ENCODE peak calls at places on chromosomes 3 and 15, in nine cellular contexts. K, C, I, L, P, V, A, F and M are unnamed samples.

GRCh38 chr15:58447244-58448010 is 15.6 kb downstream of the LIPC start:
- DNase-seq in K (peak; percentile 65), C (no peak), I (no peak), L (no peak), P (no peak), V (no peak), A (peak; percentile 30), F (no peak), M (no peak)

GRCh38 chr15:36507458-36507857 is 72.0 kb upstream of the CDIN1 start:
- DNase-seq in K (no peak), C (no peak), I (no peak), L (no peak), P (no peak), V (no peak), A (no peak), F (no peak), M (no peak)

GRCh38 chr3:155791190-155791589 is 14.9 kb downstream of the C3orf33 start:
- DNase-seq in K (no peak), C (no peak), I (no peak), L (no peak), P (no peak), V (peak; percentile 67), A (peak; percentile 10), F (no peak), M (no peak)

GRCh38 chr15:66936115-66936863 is 129.1 kb upstream of the SMAD3 start:
- DNase-seq in K (peak; percentile 81), C (peak; percentile 67), I (no peak), L (no peak), P (no peak), V (no peak), A (no peak), F (peak; percentile 15), M (no peak)

GRCh38 chr3:51950899-51951298 is 4.3 kb upstream of the GPR62 start:
- DNase-seq in K (no peak), C (no peak), I (no peak), L (no peak), P (no peak), V (no peak), A (no peak), F (no peak), M (no peak)

GRCh38 chr3:59131016-59131771 is 81.4 kb upstream of the CFAP20DC start:
- DNase-seq in K (no peak), C (no peak), I (no peak), L (no peak), P (no peak), V (no peak), A (no peak), F (no peak), M (no peak)

GRCh38 chr3:103513003-103513402 is 1078.2 kb downstream of the ZPLD1 start:
- DNase-seq in K (no peak), C (no peak), I (no peak), L (no peak), P (no peak), V (no peak), A (no peak), F (no peak), M (no peak)

GRCh38 chr3:118628704-118629341 is 405.8 kb downstream of the IGSF11 start:
- DNase-seq in K (peak; percentile 6), C (peak; percentile 19), I (no peak), L (peak; percentile 65), P (peak; percentile 29), V (peak; percentile 79), A (peak; percentile 84), F (peak; percentile 55), M (peak; percentile 78)

GRCh38 chr3:194058189-194058571 is 77.8 kb upstream of the HES1 start:
- DNase-seq in K (no peak), C (peak; percentile 63), I (no peak), L (no peak), P (peak; percentile 70), V (no peak), A (peak; percentile 55), F (peak; percentile 60), M (peak; percentile 67)

GRCh38 chr15:62788224-62788623 is 254.3 kb upstream of the TPM1 start:
- DNase-seq in K (no peak), C (no peak), I (no peak), L (no peak), P (no peak), V (no peak), A (no peak), F (no peak), M (no peak)

GRCh38 chr3:125119752-125120369 is 64.1 kb upstream of the HEG1 start:
- DNase-seq in K (no peak), C (no peak), I (no peak), L (no peak), P (peak; percentile 71), V (no peak), A (peak; percentile 84), F (no peak), M (no peak)

GRCh38 chr3:61537366-61537765 is 24.0 kb upstream of the PTPRG start:
- DNase-seq in K (no peak), C (no peak), I (no peak), L (no peak), P (no peak), V (no peak), A (no peak), F (no peak), M (no peak)

GRCh38 chr3:159763466-159764210 is 225.0 kb upstream of the IL12A start:
- DNase-seq in K (peak; percentile 67), C (peak; percentile 82), I (peak; percentile 75), L (peak; percentile 70), P (peak; percentile 44), V (peak; percentile 81), A (peak; percentile 63), F (peak; percentile 33), M (peak; percentile 66)

GRCh38 chr15:89912674-89913396 is at the start of gene ARPIN:
- DNase-seq in K (no peak), C (peak; percentile 68), I (no peak), L (peak; percentile 54), P (no peak), V (peak; percentile 52), A (no peak), F (peak; percentile 74), M (peak; percentile 79)

GRCh38 chr15:90787881-90788280 is 70.7 kb downstream of the BLM start:
- DNase-seq in K (no peak), C (no peak), I (no peak), L (no peak), P (no peak), V (no peak), A (no peak), F (no peak), M (no peak)

GRCh38 chr15:97114900-97115763 is 784.6 kb downstream of the NR2F2 start:
- DNase-seq in K (no peak), C (no peak), I (no peak), L (no peak), P (no peak), V (peak; percentile 14), A (peak; percentile 0), F (no peak), M (no peak)
- TF ChIP-seq CTCF in K (no peak), C (no peak), I (no peak), L (no peak), P (no peak), V (no peak), A (no peak), F (no peak), M (no peak)

GRCh38 chr3:39260957-39261356 is 18.9 kb downstream of the CX3CR1 start:
- DNase-seq in K (peak; percentile 89), C (peak; percentile 84), I (peak; percentile 79), L (no peak), P (peak; percentile 54), V (peak; percentile 92), A (peak; percentile 74), F (peak; percentile 34), M (no peak)
- TF ChIP-seq CTCF in K (peak; percentile 33), C (peak; percentile 70), I (peak; percentile 56), L (peak; percentile 15), P (no peak), V (peak; percentile 27), A (peak; percentile 28), F (no peak), M (peak; percentile 21)

GRCh38 chr3:40432793-40433192 is 24.3 kb upstream of the RPL14 start:
- DNase-seq in K (no peak), C (no peak), I (no peak), L (no peak), P (no peak), V (no peak), A (no peak), F (no peak), M (no peak)
- TF ChIP-seq CTCF in K (no peak), C (no peak), I (peak; percentile 20), L (no peak), P (no peak), V (no peak), A (no peak), F (no peak), M (no peak)

DNA sequence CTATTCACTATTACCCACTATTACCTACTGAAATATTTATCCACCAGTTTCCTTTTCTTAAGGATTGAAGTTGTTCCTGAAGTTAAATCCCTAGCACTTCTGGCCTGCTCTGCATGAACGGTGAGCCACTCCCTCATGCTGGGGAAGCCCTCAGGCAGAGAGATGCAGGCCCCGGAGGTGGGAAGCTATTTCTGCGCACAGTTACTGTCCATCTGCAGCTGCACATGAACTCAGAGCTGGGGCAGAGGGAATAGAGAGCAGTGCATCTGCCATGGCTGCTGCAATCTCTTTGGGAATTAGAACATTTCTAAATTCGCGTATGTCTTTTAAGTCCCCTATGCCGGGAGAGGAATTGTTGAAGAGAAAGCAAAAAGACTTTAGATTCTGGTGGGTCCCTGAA is 6.3 kb upstream of the GALNT15 start:
- DNase-seq in K (no peak), C (no peak), I (no peak), L (no peak), P (no peak), V (no peak), A (no peak), F (no peak), M (no peak)
- TF ChIP-seq CTCF in K (no peak), C (no peak), I (no peak), L (no peak), P (no peak), V (no peak), A (no peak), F (no peak), M (no peak)

GRCh38 chr3:196288141-196288460 is 575 bp upstream of the PCYT1A start:
- DNase-seq in K (no peak), C (no peak), I (no peak), L (no peak), P (no peak), V (no peak), A (no peak), F (no peak), M (no peak)

GRCh38 chr3:196281962-196282361 is 5.6 kb downstream of the PCYT1A start:
- DNase-seq in K (no peak), C (no peak), I (no peak), L (no peak), P (no peak), V (no peak), A (no peak), F (no peak), M (no peak)

GRCh38 chr3:196287405-196288140 is at the start of gene PCYT1A:
- DNase-seq in K (peak; percentile 86), C (peak; percentile 90), I (peak; percentile 96), L (peak; percentile 87), P (peak; percentile 87), V (peak; percentile 96), A (peak; percentile 95), F (peak; percentile 87), M (peak; percentile 63)

GRCh38 chr3:196284396-196284795 is 3.1 kb downstream of the PCYT1A start:
- DNase-seq in K (no peak), C (no peak), I (no peak), L (no peak), P (no peak), V (no peak), A (no peak), F (no peak), M (no peak)

GRCh38 chr3:196287066-196287404 is 491 bp downstream of the PCYT1A start:
- DNase-seq in K (no peak), C (peak; percentile 40), I (no peak), L (no peak), P (no peak), V (peak; percentile 19), A (peak; percentile 49), F (no peak), M (no peak)
- TF ChIP-seq CTCF in K (no peak), C (no peak), I (no peak), L (no peak), P (peak; percentile 8), V (no peak), A (no peak), F (no peak), M (no peak)